ENCODE peak calls at places on chromosome 1, in four cellular contexts. L is PC-9, K is left lung, Y is sigmoid colon. X is an unnamed sample.

GRCh38 chr1:1360511-1361169 is 2.3 kb upstream of the MXRA8 start:
- DNase-seq in K (peak), Y (peak), L (peak), X (peak)

GRCh38 chr1:211371406-211372105 is 44.9 kb downstream of the TRAF5 start:
- DNase-seq in Y (no peak), K (no peak), L (no peak), X (no peak)

GRCh38 chr1:115323366-115324004 is 14.6 kb downstream of the NGF start:
- DNase-seq in L (peak), K (no peak), Y (no peak), X (no peak)

GRCh38 chr1:206957639-206958038 is 11.4 kb upstream of the PIGR start:
- DNase-seq in K (no peak), L (no peak), Y (no peak), X (no peak)

GRCh38 chr1:155698382-155699038 is 9.6 kb downstream of the DAP3 start:
- DNase-seq in Y (no peak), L (no peak), K (no peak), X (no peak)

GRCh38 chr1:6466023-6466422 is at the start of gene TNFRSF25:
- DNase-seq in Y (no peak), K (no peak), L (no peak), X (no peak)

GRCh38 chr1:193516755-193517388 is 330.5 kb upstream of the B3GALT2 start:
- DNase-seq in L (no peak), Y (no peak), K (no peak), X (no peak)

GRCh38 chr1:29575277-29575676 is 339.0 kb downstream of the PTPRU start:
- DNase-seq in Y (no peak), K (no peak), L (no peak), X (no peak)

GRCh38 chr1:3014041-3014440 is 7.2 kb upstream of the ACTRT2 start:
- DNase-seq in K (peak), Y (peak), L (no peak), X (no peak)

GRCh38 chr1:161037661-161038522 is 872 bp downstream of the TSTD1 start:
- DNase-seq in Y (no peak), L (no peak), K (peak), X (no peak)

GRCh38 chr1:161038523-161039153 is at the start of gene TSTD1:
- DNase-seq in Y (no peak), L (peak), K (peak), X (no peak)

GRCh38 chr1:161032409-161032808 is 6.4 kb downstream of the TSTD1 start:
- DNase-seq in Y (no peak), L (no peak), K (no peak), X (no peak)

GRCh38 chr1:161031874-161032273 is 6.9 kb downstream of the TSTD1 start:
- DNase-seq in Y (no peak), L (no peak), K (no peak), X (no peak)

GRCh38 chr1:161033751-161034150 is 5.0 kb downstream of the TSTD1 start:
- DNase-seq in L (peak), K (no peak), Y (no peak), X (no peak)
- H3K27ac ChIP-seq in L (peak), K (no peak), Y (no peak), X (no peak)

DNA sequence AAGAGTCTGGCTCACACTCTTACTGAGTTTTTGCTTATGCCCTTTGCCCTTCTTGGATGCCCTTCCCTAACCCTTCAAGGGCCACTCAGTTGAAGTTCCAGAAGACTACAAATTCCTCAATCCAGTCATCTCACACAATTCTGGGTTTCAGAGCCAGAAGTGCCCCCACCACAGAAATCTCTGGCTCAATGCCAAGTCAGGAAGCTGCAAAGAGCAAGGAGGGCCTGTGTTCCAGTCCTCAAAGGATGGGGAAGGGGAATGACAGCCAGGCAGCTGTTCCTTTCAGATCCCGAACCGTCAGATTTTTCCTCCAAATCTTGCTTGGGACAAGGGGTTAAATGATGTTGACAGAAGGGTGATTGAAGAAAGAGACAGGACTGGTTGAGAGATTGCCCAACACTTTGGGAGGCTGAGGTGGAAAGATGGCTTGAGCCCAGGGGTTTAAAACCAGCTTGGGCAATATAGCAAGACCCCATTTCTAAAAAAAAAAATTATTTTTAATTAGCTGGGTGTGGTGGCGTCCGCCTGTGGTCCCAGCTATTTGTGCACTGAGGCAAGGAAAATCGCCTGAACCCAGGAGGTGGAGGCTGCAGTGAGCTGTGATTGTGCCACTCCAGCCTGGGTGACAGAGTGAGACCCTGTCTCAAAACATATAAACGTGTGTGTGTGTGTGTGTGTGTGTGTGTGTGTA is 734 bp upstream of the HPDL start:
- DNase-seq in Y (no peak), K (no peak), L (no peak), X (no peak)
- H3K4me3 ChIP-seq in Y (peak), K (no peak), L (peak), X (peak)

GRCh38 chr1:214709241-214709640 is 106.2 kb downstream of the CENPF start:
- DNase-seq in Y (no peak), L (no peak), K (no peak), X (no peak)
- H3K27ac ChIP-seq in Y (no peak), L (no peak), K (no peak), X (no peak)

GRCh38 chr1:226526801-226527595 is 21.6 kb upstream of the STUM start:
- DNase-seq in K (no peak), Y (no peak), L (no peak), X (no peak)
- H3K4me3 ChIP-seq in K (no peak), Y (peak), L (peak), X (peak)

GRCh38 chr1:19862944-19863343 is 19.3 kb upstream of the OTUD3 start:
- DNase-seq in Y (no peak), K (no peak), L (no peak), X (no peak)

GRCh38 chr1:19859876-19860275 is 22.3 kb upstream of the OTUD3 start:
- DNase-seq in K (no peak), Y (no peak), L (no peak), X (no peak)

GRCh38 chr1:19860418-19860817 is 21.8 kb upstream of the OTUD3 start:
- DNase-seq in K (no peak), Y (no peak), L (no peak), X (no peak)

GRCh38 chr1:19861842-19862530 is 20.2 kb upstream of the OTUD3 start:
- DNase-seq in L (no peak), K (no peak), Y (no peak), X (no peak)

GRCh38 chr1:19861034-19861433 is 21.2 kb upstream of the OTUD3 start:
- DNase-seq in L (peak), Y (no peak), K (no peak), X (no peak)
- H3K27ac ChIP-seq in L (no peak), Y (no peak), K (no peak), X (no peak)

GRCh38 chr1:10625076-10625475 is 150.3 kb downstream of the PEX14 start:
- DNase-seq in Y (peak), L (no peak), K (peak), X (no peak)

GRCh38 chr1:10626781-10627410 is 152.1 kb downstream of the PEX14 start:
- DNase-seq in Y (peak), L (no peak), K (peak), X (no peak)

GRCh38 chr1:10626011-10626731 is 151.4 kb downstream of the PEX14 start:
- DNase-seq in Y (peak), L (no peak), K (peak), X (no peak)

GRCh38 chr1:10624256-10625050 is 149.7 kb downstream of the PEX14 start:
- DNase-seq in K (no peak), L (no peak), Y (peak), X (no peak)

DNA sequence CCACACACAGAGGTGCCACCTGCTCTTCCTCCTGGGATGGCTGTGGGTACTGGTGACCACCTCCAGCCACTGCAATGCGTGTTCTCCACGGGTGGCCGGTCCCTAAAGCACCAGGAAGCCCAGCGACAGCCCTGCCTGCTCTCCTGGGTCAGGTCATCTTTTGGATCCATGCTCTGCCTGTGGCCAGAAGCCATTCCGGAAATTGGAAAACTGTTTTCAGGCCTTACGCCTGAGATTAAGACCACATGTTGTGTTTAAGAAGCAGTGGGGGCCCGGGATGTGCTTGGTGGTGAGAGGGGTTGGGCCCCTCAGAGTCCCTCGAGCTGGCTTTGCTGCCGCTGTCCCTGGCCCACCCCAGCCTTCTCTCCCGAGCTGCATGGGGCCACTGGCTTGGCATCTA is 150.8 kb downstream of the PEX14 start:
- DNase-seq in K (peak), L (no peak), Y (peak), X (no peak)
- H3K4me3 ChIP-seq in K (no peak), L (no peak), Y (no peak), X (no peak)

GRCh38 chr1:52268372-52268771 is 97.6 kb downstream of the CC2D1B start:
- DNase-seq in Y (no peak), L (no peak), K (peak), X (no peak)
- H3K27ac ChIP-seq in Y (no peak), L (no peak), K (no peak), X (no peak)

GRCh38 chr1:162663589-162664030 is 31.3 kb downstream of the DDR2 start:
- DNase-seq in Y (peak), L (no peak), K (peak), X (no peak)
- H3K4me3 ChIP-seq in Y (no peak), L (no peak), K (no peak), X (no peak)